ENCODE peak calls at places on chromosomes 4 and X, in six cellular contexts. One of them, this sample, is unnamed.

GRCh38 chrX:125826080-125826479 is 340.0 kb downstream of the DCAF12L2 start:
- DNase-seq in fibroblast of lung: no peak
- DNase-seq in heart left ventricle: no peak
- DNase-seq in lower leg skin: no peak
- DNase-seq in CD4-positive, alpha-beta T cell: no peak
- DNase-seq in CD14-positive monocyte: no peak
- DNase-seq in this sample: no peak

GRCh38 chr4:54659213-54660144 is 1.7 kb downstream of the KIT start:
- DNase-seq in fibroblast of lung: peak
- DNase-seq in lower leg skin: no peak
- DNase-seq in CD4-positive, alpha-beta T cell: no peak
- DNase-seq in heart left ventricle: no peak
- DNase-seq in CD14-positive monocyte: no peak
- DNase-seq in this sample: no peak

GRCh38 chrX:72621619-72622485 is 49.2 kb upstream of the HDAC8 start:
- DNase-seq in lower leg skin: no peak
- DNase-seq in CD4-positive, alpha-beta T cell: no peak
- DNase-seq in heart left ventricle: no peak
- DNase-seq in fibroblast of lung: peak
- DNase-seq in CD14-positive monocyte: no peak
- DNase-seq in this sample: peak

GRCh38 chrX:149803458-149804062 is 21.8 kb downstream of the MAGEA9 start:
- DNase-seq in lower leg skin: peak
- DNase-seq in heart left ventricle: no peak
- DNase-seq in CD4-positive, alpha-beta T cell: no peak
- DNase-seq in CD14-positive monocyte: no peak
- DNase-seq in fibroblast of lung: no peak
- DNase-seq in this sample: no peak

GRCh38 chr4:147408189-147408588 is 72.7 kb upstream of the EDNRA start:
- DNase-seq in CD4-positive, alpha-beta T cell: no peak
- DNase-seq in heart left ventricle: peak
- DNase-seq in CD14-positive monocyte: no peak
- DNase-seq in fibroblast of lung: no peak
- DNase-seq in lower leg skin: no peak
- DNase-seq in this sample: no peak

GRCh38 chr4:147837435-147837834 is 105.5 kb downstream of the ARHGAP10 start:
- DNase-seq in fibroblast of lung: no peak
- DNase-seq in CD14-positive monocyte: no peak
- DNase-seq in lower leg skin: no peak
- DNase-seq in CD4-positive, alpha-beta T cell: no peak
- DNase-seq in heart left ventricle: no peak
- DNase-seq in this sample: peak

GRCh38 chr4:37830640-37831039 is 4.2 kb downstream of the PGM2 start:
- DNase-seq in heart left ventricle: no peak
- DNase-seq in CD14-positive monocyte: no peak
- DNase-seq in CD4-positive, alpha-beta T cell: no peak
- DNase-seq in lower leg skin: no peak
- DNase-seq in fibroblast of lung: no peak
- DNase-seq in this sample: no peak

GRCh38 chrX:47608130-47608810 is 11.4 kb downstream of the SYN1 start:
- DNase-seq in fibroblast of lung: no peak
- DNase-seq in lower leg skin: peak
- DNase-seq in heart left ventricle: no peak
- DNase-seq in CD14-positive monocyte: no peak
- DNase-seq in CD4-positive, alpha-beta T cell: no peak
- DNase-seq in this sample: no peak

GRCh38 chrX:10074241-10074941 is 82.4 kb upstream of the CLCN4 start:
- DNase-seq in lower leg skin: peak
- DNase-seq in fibroblast of lung: no peak
- DNase-seq in heart left ventricle: no peak
- DNase-seq in CD14-positive monocyte: no peak
- DNase-seq in CD4-positive, alpha-beta T cell: no peak
- DNase-seq in this sample: no peak

GRCh38 chr4:158811704-158812103 is 42.9 kb downstream of the FNIP2 start:
- DNase-seq in heart left ventricle: peak
- DNase-seq in CD4-positive, alpha-beta T cell: no peak
- DNase-seq in fibroblast of lung: no peak
- DNase-seq in lower leg skin: peak
- DNase-seq in CD14-positive monocyte: peak
- DNase-seq in this sample: no peak

GRCh38 chr4:125105561-125105960 is 209.2 kb upstream of the FAT4 start:
- DNase-seq in CD14-positive monocyte: no peak
- DNase-seq in heart left ventricle: no peak
- DNase-seq in CD4-positive, alpha-beta T cell: no peak
- DNase-seq in lower leg skin: no peak
- DNase-seq in fibroblast of lung: peak
- DNase-seq in this sample: peak

GRCh38 chr4:118942465-118942864 is 53.8 kb downstream of the SYNPO2 start:
- DNase-seq in CD14-positive monocyte: peak
- DNase-seq in fibroblast of lung: no peak
- DNase-seq in lower leg skin: no peak
- DNase-seq in heart left ventricle: no peak
- DNase-seq in CD4-positive, alpha-beta T cell: no peak
- DNase-seq in this sample: peak

GRCh38 chrX:19388741-19389140 is 45.0 kb downstream of the PDHA1 start:
- DNase-seq in heart left ventricle: no peak
- DNase-seq in CD14-positive monocyte: no peak
- DNase-seq in fibroblast of lung: no peak
- DNase-seq in CD4-positive, alpha-beta T cell: no peak
- DNase-seq in lower leg skin: peak
- DNase-seq in this sample: no peak

GRCh38 chrX:38868941-38869378 is 67.7 kb downstream of the MID1IP1 start:
- DNase-seq in fibroblast of lung: peak
- DNase-seq in lower leg skin: no peak
- DNase-seq in CD14-positive monocyte: peak
- DNase-seq in CD4-positive, alpha-beta T cell: no peak
- DNase-seq in heart left ventricle: peak
- DNase-seq in this sample: peak

GRCh38 chrX:123675154-123675553 is 57.7 kb downstream of the THOC2 start:
- DNase-seq in heart left ventricle: no peak
- DNase-seq in CD4-positive, alpha-beta T cell: no peak
- DNase-seq in CD14-positive monocyte: no peak
- DNase-seq in fibroblast of lung: no peak
- DNase-seq in lower leg skin: no peak
- DNase-seq in this sample: no peak

GRCh38 chr4:71694946-71695345 is 88.9 kb downstream of the GC start:
- DNase-seq in heart left ventricle: no peak
- DNase-seq in fibroblast of lung: no peak
- DNase-seq in CD14-positive monocyte: no peak
- DNase-seq in lower leg skin: no peak
- DNase-seq in CD4-positive, alpha-beta T cell: no peak
- DNase-seq in this sample: no peak

GRCh38 chrX:96435636-96436035 is 249.0 kb upstream of the DIAPH2 start:
- DNase-seq in lower leg skin: no peak
- DNase-seq in CD4-positive, alpha-beta T cell: no peak
- DNase-seq in CD14-positive monocyte: no peak
- DNase-seq in heart left ventricle: no peak
- DNase-seq in fibroblast of lung: peak
- DNase-seq in this sample: peak

GRCh38 chr4:78766026-78766425 is 10.1 kb upstream of the BMP2K start:
- DNase-seq in CD4-positive, alpha-beta T cell: no peak
- DNase-seq in CD14-positive monocyte: no peak
- DNase-seq in heart left ventricle: no peak
- DNase-seq in lower leg skin: no peak
- DNase-seq in fibroblast of lung: peak
- DNase-seq in this sample: no peak

GRCh38 chrX:119682019-119682989 is 10.7 kb downstream of the SEPTIN6 start:
- DNase-seq in fibroblast of lung: no peak
- DNase-seq in CD14-positive monocyte: no peak
- DNase-seq in lower leg skin: no peak
- DNase-seq in CD4-positive, alpha-beta T cell: no peak
- DNase-seq in heart left ventricle: no peak
- DNase-seq in this sample: no peak

GRCh38 chr4:31461425-31461824 is 741.3 kb downstream of the PCDH7 start:
- DNase-seq in fibroblast of lung: peak
- DNase-seq in heart left ventricle: no peak
- DNase-seq in CD14-positive monocyte: no peak
- DNase-seq in lower leg skin: no peak
- DNase-seq in CD4-positive, alpha-beta T cell: no peak
- DNase-seq in this sample: no peak

GRCh38 chr4:122900314-122900713 is 22.1 kb downstream of the NUDT6 start:
- DNase-seq in heart left ventricle: no peak
- DNase-seq in CD4-positive, alpha-beta T cell: no peak
- DNase-seq in CD14-positive monocyte: no peak
- DNase-seq in lower leg skin: no peak
- DNase-seq in fibroblast of lung: no peak
- DNase-seq in this sample: no peak

GRCh38 chrX:133171962-133172708 is 46.0 kb downstream of the TFDP3 start:
- DNase-seq in fibroblast of lung: no peak
- DNase-seq in lower leg skin: no peak
- DNase-seq in CD4-positive, alpha-beta T cell: no peak
- DNase-seq in CD14-positive monocyte: no peak
- DNase-seq in heart left ventricle: no peak
- DNase-seq in this sample: no peak

GRCh38 chr4:126544276-126544675 is 1088.5 kb upstream of the INTU start:
- DNase-seq in CD4-positive, alpha-beta T cell: no peak
- DNase-seq in lower leg skin: no peak
- DNase-seq in fibroblast of lung: no peak
- DNase-seq in CD14-positive monocyte: no peak
- DNase-seq in heart left ventricle: no peak
- DNase-seq in this sample: no peak

GRCh38 chrX:120310861-120311631 is at the start of gene TMEM255A:
- DNase-seq in CD4-positive, alpha-beta T cell: no peak
- DNase-seq in lower leg skin: peak
- DNase-seq in heart left ventricle: peak
- DNase-seq in CD14-positive monocyte: no peak
- DNase-seq in fibroblast of lung: peak
- DNase-seq in this sample: no peak

GRCh38 chrX:10769696-10770619 is 149.6 kb upstream of the MID1 start:
- DNase-seq in heart left ventricle: no peak
- DNase-seq in CD14-positive monocyte: no peak
- DNase-seq in fibroblast of lung: peak
- DNase-seq in CD4-positive, alpha-beta T cell: no peak
- DNase-seq in lower leg skin: no peak
- DNase-seq in this sample: peak

GRCh38 chr4:3660928-3661515 is 105.2 kb upstream of the ADRA2C start:
- DNase-seq in lower leg skin: no peak
- DNase-seq in heart left ventricle: no peak
- DNase-seq in CD14-positive monocyte: no peak
- DNase-seq in fibroblast of lung: no peak
- DNase-seq in CD4-positive, alpha-beta T cell: no peak
- DNase-seq in this sample: no peak

GRCh38 chrX:74107666-74108065 is 196.3 kb upstream of the ZCCHC13 start:
- DNase-seq in fibroblast of lung: no peak
- DNase-seq in lower leg skin: no peak
- DNase-seq in heart left ventricle: no peak
- DNase-seq in CD14-positive monocyte: no peak
- DNase-seq in CD4-positive, alpha-beta T cell: no peak
- DNase-seq in this sample: no peak

GRCh38 chr4:72909461-72909860 is 160.1 kb downstream of the COX18 start:
- DNase-seq in fibroblast of lung: no peak
- DNase-seq in CD4-positive, alpha-beta T cell: no peak
- DNase-seq in heart left ventricle: no peak
- DNase-seq in CD14-positive monocyte: no peak
- DNase-seq in lower leg skin: no peak
- DNase-seq in this sample: no peak

GRCh38 chrX:113297456-113297855 is 456.8 kb upstream of the AMOT start:
- DNase-seq in fibroblast of lung: peak
- DNase-seq in CD14-positive monocyte: no peak
- DNase-seq in heart left ventricle: no peak
- DNase-seq in CD4-positive, alpha-beta T cell: no peak
- DNase-seq in lower leg skin: no peak
- DNase-seq in this sample: no peak

DNA sequence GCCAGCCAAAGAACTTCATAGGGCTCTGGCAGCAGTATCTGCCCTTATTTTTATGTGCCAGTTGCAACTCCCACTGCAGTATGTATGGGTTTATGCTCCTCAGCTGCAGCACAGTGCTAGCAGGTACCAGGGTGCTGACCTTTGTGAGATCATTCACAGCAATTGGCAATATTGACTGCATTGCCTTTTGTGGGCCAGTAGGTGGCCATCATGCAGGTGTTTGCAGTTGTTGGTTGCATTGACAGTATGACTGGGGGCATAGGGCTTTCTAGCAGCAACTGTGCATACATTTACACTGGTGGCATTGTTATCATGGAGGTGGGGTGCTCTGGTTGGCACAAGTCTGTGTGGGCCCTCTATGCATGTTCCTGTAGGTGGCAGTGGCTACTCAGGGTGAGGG is 42.5 kb downstream of the FAAH2 start:
- DNase-seq in heart left ventricle: no peak
- DNase-seq in lower leg skin: no peak
- DNase-seq in CD4-positive, alpha-beta T cell: no peak
- DNase-seq in fibroblast of lung: no peak
- DNase-seq in CD14-positive monocyte: no peak
- DNase-seq in this sample: no peak
- TF ChIP-seq CTCF in heart left ventricle: no peak
- TF ChIP-seq CTCF in lower leg skin: no peak
- TF ChIP-seq CTCF in CD4-positive, alpha-beta T cell: no peak
- TF ChIP-seq CTCF in fibroblast of lung: no peak
- TF ChIP-seq CTCF in CD14-positive monocyte: no peak
- TF ChIP-seq CTCF in this sample: no peak

GRCh38 chr4:55932489-55932888 is 16.3 kb upstream of the CEP135 start:
- DNase-seq in CD4-positive, alpha-beta T cell: no peak
- DNase-seq in lower leg skin: no peak
- DNase-seq in fibroblast of lung: no peak
- DNase-seq in heart left ventricle: no peak
- DNase-seq in CD14-positive monocyte: no peak
- DNase-seq in this sample: no peak

GRCh38 chr4:55927776-55928437 is 20.8 kb upstream of the CEP135 start:
- DNase-seq in CD4-positive, alpha-beta T cell: no peak
- DNase-seq in CD14-positive monocyte: no peak
- DNase-seq in fibroblast of lung: no peak
- DNase-seq in lower leg skin: no peak
- DNase-seq in heart left ventricle: no peak
- DNase-seq in this sample: no peak

GRCh38 chr4:55931833-55932232 is 16.9 kb upstream of the CEP135 start:
- DNase-seq in CD4-positive, alpha-beta T cell: no peak
- DNase-seq in lower leg skin: no peak
- DNase-seq in heart left ventricle: no peak
- DNase-seq in CD14-positive monocyte: no peak
- DNase-seq in fibroblast of lung: peak
- DNase-seq in this sample: peak

GRCh38 chr4:55933611-55934010 is 15.1 kb upstream of the CEP135 start:
- DNase-seq in CD4-positive, alpha-beta T cell: no peak
- DNase-seq in lower leg skin: no peak
- DNase-seq in fibroblast of lung: no peak
- DNase-seq in heart left ventricle: no peak
- DNase-seq in CD14-positive monocyte: no peak
- DNase-seq in this sample: no peak

GRCh38 chr4:55931043-55931442 is 17.7 kb upstream of the CEP135 start:
- DNase-seq in heart left ventricle: no peak
- DNase-seq in CD4-positive, alpha-beta T cell: no peak
- DNase-seq in lower leg skin: no peak
- DNase-seq in CD14-positive monocyte: no peak
- DNase-seq in fibroblast of lung: no peak
- DNase-seq in this sample: no peak
- TF ChIP-seq CTCF in heart left ventricle: no peak
- TF ChIP-seq CTCF in CD4-positive, alpha-beta T cell: no peak
- TF ChIP-seq CTCF in lower leg skin: no peak
- TF ChIP-seq CTCF in CD14-positive monocyte: no peak
- TF ChIP-seq CTCF in fibroblast of lung: no peak
- TF ChIP-seq CTCF in this sample: no peak

GRCh38 chr4:182585321-182585720 is 331.9 kb downstream of the DCTD start:
- DNase-seq in CD14-positive monocyte: no peak
- DNase-seq in CD4-positive, alpha-beta T cell: no peak
- DNase-seq in lower leg skin: no peak
- DNase-seq in heart left ventricle: no peak
- DNase-seq in fibroblast of lung: no peak
- DNase-seq in this sample: no peak
- TF ChIP-seq CTCF in CD14-positive monocyte: no peak
- TF ChIP-seq CTCF in CD4-positive, alpha-beta T cell: no peak
- TF ChIP-seq CTCF in lower leg skin: no peak
- TF ChIP-seq CTCF in heart left ventricle: no peak
- TF ChIP-seq CTCF in fibroblast of lung: no peak
- TF ChIP-seq CTCF in this sample: no peak

GRCh38 chr4:813900-814299 is 12.0 kb downstream of the CPLX1 start:
- DNase-seq in fibroblast of lung: no peak
- DNase-seq in heart left ventricle: no peak
- DNase-seq in lower leg skin: no peak
- DNase-seq in CD14-positive monocyte: no peak
- DNase-seq in CD4-positive, alpha-beta T cell: no peak
- DNase-seq in this sample: no peak
- TF ChIP-seq CTCF in fibroblast of lung: no peak
- TF ChIP-seq CTCF in heart left ventricle: peak
- TF ChIP-seq CTCF in lower leg skin: no peak
- TF ChIP-seq CTCF in CD14-positive monocyte: no peak
- TF ChIP-seq CTCF in CD4-positive, alpha-beta T cell: no peak
- TF ChIP-seq CTCF in this sample: no peak

This sample was measured in HFFc6.